ENCODE peak calls at places on chromosomes 12 and 14, in five cellular contexts. H, K, M, J and Q are unnamed samples.

GRCh38 chr14:69105326-69105725 is 47.6 kb downstream of the DCAF5 start:
- DNase-seq in J (no peak), K (no peak), M (peak; percentile 63), H (no peak), Q (no peak)

GRCh38 chr12:65203376-65203775 is 34.0 kb downstream of the LEMD3 start:
- DNase-seq in K (no peak), J (no peak), H (no peak), M (no peak), Q (no peak)

GRCh38 chr12:53251477-53252348 is 16.4 kb upstream of the ESPL1 start:
- DNase-seq in J (peak; percentile 46), H (peak; percentile 61), M (no peak), K (peak; percentile 90), Q (peak; percentile 79)

GRCh38 chr14:36505193-36505815 is 14.7 kb downstream of the NKX2-1 start:
- DNase-seq in K (peak; percentile 86), H (no peak), J (no peak), M (no peak), Q (no peak)

GRCh38 chr14:72812292-72812851 is 81.5 kb downstream of the DPF3 start:
- DNase-seq in J (no peak), K (no peak), M (no peak), H (no peak), Q (peak; percentile 71)

GRCh38 chr12:29672580-29672979 is 111.2 kb downstream of the TMTC1 start:
- DNase-seq in M (no peak), K (no peak), H (no peak), J (no peak), Q (no peak)

GRCh38 chr14:75549169-75549568 is 26.9 kb downstream of the BATF start:
- DNase-seq in M (no peak), H (no peak), K (no peak), J (no peak), Q (no peak)

GRCh38 chr14:70624972-70625371 is 16.7 kb upstream of the TTC9 start:
- DNase-seq in M (no peak), H (no peak), K (no peak), J (no peak), Q (no peak)

GRCh38 chr14:59275668-59276067 is 87.2 kb downstream of the DAAM1 start:
- DNase-seq in J (no peak), H (no peak), M (peak; percentile 72), K (no peak), Q (peak; percentile 37)

GRCh38 chr12:25501565-25501964 is 51.5 kb downstream of the LMNTD1 start:
- DNase-seq in H (no peak), K (no peak), M (no peak), J (no peak), Q (no peak)

GRCh38 chr12:49059385-49060232 is 985 bp downstream of the KMT2D start:
- DNase-seq in H (peak; percentile 39), M (no peak), K (no peak), J (no peak), Q (no peak)

GRCh38 chr14:104139460-104140212 is 1.2 kb downstream of the KIF26A start:
- DNase-seq in J (no peak), K (peak; percentile 53), H (peak; percentile 33), M (no peak), Q (no peak)

GRCh38 chr14:92641306-92641705 is 107.1 kb downstream of the LGMN start:
- DNase-seq in M (no peak), H (no peak), J (no peak), K (no peak), Q (no peak)

GRCh38 chr12:131082795-131083194 is 129.1 kb downstream of the ADGRD1 start:
- DNase-seq in M (no peak), H (no peak), J (peak; percentile 3), K (peak; percentile 52), Q (no peak)